ENCODE peak calls at places on chromosomes 11 and 22, in eight cellular contexts. A is CD8-positive, alpha-beta T cell; M is transverse colon; J is Panc1; F is cardiac muscle cell; X is PC-9; R is body of pancreas; H is kidney epithelial cell. I is an unnamed sample. For H3K36me3, the result is how much of the 10 kb centered on the place peaks cover.

GRCh38 chr11:121650520-121651266 is 197.9 kb upstream of the SORL1-AS1 start:
- DNase-seq in H (no peak), A (no peak), R (no peak), M (no peak), J (no peak), X (no peak), F (no peak), I (no peak)

GRCh38 chr11:88103337-88104206 is 71.7 kb downstream of the RAB38 start:
- DNase-seq in J (peak), A (no peak), F (peak), M (peak), H (no peak), X (peak), R (peak), I (peak)

GRCh38 chr11:64352099-64353005 is 6.6 kb upstream of the RPS6KA4 start:
- DNase-seq in J (no peak), H (no peak), M (no peak), R (no peak), A (no peak), F (no peak), X (no peak), I (no peak)

GRCh38 chr11:45512749-45513148 is 152.7 kb downstream of the CHST1 start:
- DNase-seq in H (no peak), X (no peak), A (no peak), J (no peak), R (no peak), M (no peak), F (no peak), I (no peak)

GRCh38 chr11:77253690-77254089 is 47.8 kb downstream of the GDPD4 start:
- DNase-seq in H (no peak), M (no peak), R (no peak), A (no peak), F (no peak), X (no peak), J (no peak), I (no peak)

GRCh38 chr11:89175796-89176195 is 1.9 kb upstream of the TYR start:
- DNase-seq in H (no peak), X (no peak), M (no peak), J (no peak), R (no peak), A (no peak), F (peak), I (no peak)

GRCh38 chr11:83292709-83293435 is 6.7 kb upstream of the CCDC90B start:
- DNase-seq in A (no peak), F (peak), M (no peak), J (peak), X (peak), H (peak), R (peak), I (peak)

GRCh38 chr11:19766206-19766605 is 53.6 kb downstream of the NAV2 start:
- DNase-seq in A (no peak), R (no peak), J (no peak), M (no peak), H (no peak), X (no peak), F (no peak), I (no peak)

GRCh38 chr11:45659818-45660160 is 5.6 kb downstream of the CHST1 start:
- DNase-seq in M (no peak), R (no peak), H (no peak), X (no peak), J (no peak), F (no peak), A (no peak), I (no peak)

GRCh38 chr22:22682807-22683667 is 38.6 kb downstream of the GGTLC2 start:
- DNase-seq in F (no peak), X (no peak), M (no peak), R (no peak), A (no peak), H (no peak), J (no peak), I (no peak)

GRCh38 chr22:32796865-32797573 is 4.5 kb upstream of the TIMP3 start:
- DNase-seq in X (peak), M (peak), R (peak), F (peak), A (peak), H (no peak), J (peak), I (peak)

GRCh38 chr11:76237914-76238313 is 31.6 kb upstream of the WNT11 start:
- DNase-seq in R (no peak), M (no peak), H (no peak), F (no peak), J (no peak), A (no peak), X (no peak), I (no peak)

GRCh38 chr22:21937821-21938070 is 14.9 kb downstream of the PPM1F start:
- DNase-seq in A (no peak), X (no peak), R (no peak), H (no peak), M (no peak), F (no peak), J (no peak), I (peak)

GRCh38 chr22:42281706-42282251 is 11.3 kb upstream of the TCF20 start:
- DNase-seq in A (no peak), F (no peak), X (no peak), H (no peak), J (no peak), M (no peak), R (no peak), I (no peak)

GRCh38 chr11:23280088-23280487 is 419.8 kb upstream of the CCDC179 start:
- DNase-seq in R (no peak), J (no peak), F (peak), H (no peak), X (no peak), A (no peak), M (no peak), I (no peak)

GRCh38 chr22:26837784-26838520 is 180.6 kb downstream of the MIAT start:
- DNase-seq in R (no peak), H (no peak), J (no peak), M (no peak), A (no peak), X (no peak), F (no peak), I (no peak)

GRCh38 chr11:111978028-111978771 is 41.1 kb downstream of the DIXDC1 start:
- DNase-seq in H (no peak), X (no peak), J (no peak), M (peak), R (no peak), A (no peak), F (peak), I (peak)

GRCh38 chr11:75589933-75590332 is 27.9 kb downstream of the SERPINH1 start:
- DNase-seq in J (no peak), A (no peak), X (no peak), F (no peak), R (no peak), H (no peak), M (no peak), I (no peak)

GRCh38 chr22:27846248-27846760 is 44.7 kb upstream of the MN1 start:
- DNase-seq in F (no peak), J (no peak), H (no peak), X (no peak), A (no peak), R (no peak), M (no peak), I (no peak)

GRCh38 chr22:32444068-32444467 is 20.2 kb downstream of the BPIFC start:
- DNase-seq in R (no peak), J (no peak), F (peak), H (no peak), M (peak), A (no peak), X (peak), I (peak)

GRCh38 chr22:49967333-49968241 is 7.0 kb downstream of the PIM3 start:
- DNase-seq in F (peak), M (peak), R (peak), J (no peak), H (no peak), A (no peak), X (no peak), I (no peak)

GRCh38 chr11:92596596-92597317 is 372.1 kb downstream of the FAT3 start:
- DNase-seq in M (no peak), H (peak), X (no peak), A (no peak), J (no peak), F (no peak), R (no peak), I (peak)

GRCh38 chr11:17744151-17744940 is 9.8 kb downstream of the KCNC1 start:
- DNase-seq in F (peak), H (no peak), M (no peak), X (no peak), A (no peak), R (no peak), J (no peak), I (no peak)

GRCh38 chr11:2421996-2422395 is 21.4 kb downstream of the TSSC4 start:
- DNase-seq in A (no peak), J (no peak), M (no peak), R (no peak), F (no peak), X (no peak), H (no peak), I (no peak)

GRCh38 chr22:29093980-29094379 is 21.1 kb downstream of the KREMEN1 start:
- DNase-seq in H (no peak), R (no peak), F (peak), J (no peak), X (no peak), M (no peak), A (no peak), I (no peak)

GRCh38 chr11:108873938-108874337 is 209.1 kb downstream of the DDX10 start:
- DNase-seq in H (no peak), M (no peak), J (no peak), X (no peak), F (no peak), A (no peak), R (no peak), I (no peak)

GRCh38 chr11:61972796-61973602 is 5.6 kb upstream of the FTH1 start:
- DNase-seq in A (no peak), X (peak), H (peak), F (no peak), J (no peak), R (no peak), M (no peak), I (peak)

GRCh38 chr11:72668645-72669347 is 5.4 kb downstream of the PDE2A start:
- DNase-seq in H (no peak), A (no peak), M (no peak), F (no peak), X (no peak), R (no peak), J (no peak), I (no peak)

GRCh38 chr22:46994265-46994664 is 231.8 kb downstream of the TBC1D22A start:
- DNase-seq in H (no peak), R (no peak), J (no peak), A (no peak), F (no peak), X (no peak), M (no peak), I (no peak)

GRCh38 chr22:46308283-46308988 is 11.8 kb downstream of the GTSE1 start:
- DNase-seq in M (no peak), X (no peak), R (no peak), F (no peak), A (no peak), J (no peak), H (no peak), I (no peak)

GRCh38 chr11:92473736-92474135 is 249.1 kb downstream of the FAT3 start:
- DNase-seq in H (no peak), J (no peak), F (peak), R (no peak), A (no peak), X (peak), M (no peak), I (peak)

DNA sequence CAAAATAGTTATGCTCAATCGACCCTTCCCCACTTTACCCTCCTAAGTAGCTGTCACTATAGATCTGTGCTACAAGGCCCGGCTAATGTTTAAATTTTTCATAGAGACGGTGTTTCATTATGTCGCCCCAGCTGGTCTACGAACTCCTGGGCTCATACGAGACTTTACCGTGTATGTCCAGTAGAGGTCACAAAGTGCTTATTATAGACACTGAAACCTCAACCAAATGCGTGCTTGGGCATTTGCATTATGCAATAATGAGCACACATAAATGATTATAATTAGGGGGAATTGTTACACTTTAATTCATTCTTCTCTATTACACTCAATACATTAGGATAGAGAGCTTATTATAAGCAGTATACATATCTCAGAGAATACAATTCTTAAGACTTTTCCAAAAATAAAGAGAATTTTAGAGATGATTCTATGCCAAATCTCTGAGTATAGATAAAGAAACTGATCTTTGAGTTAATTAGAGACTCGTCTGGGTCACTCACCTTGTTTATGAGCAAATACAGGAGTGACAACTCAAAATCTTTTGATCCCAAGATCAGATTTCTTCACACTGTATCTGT is 12.5 kb upstream of the MRPL16 start:
- DNase-seq in A (no peak), R (peak), F (peak), H (peak), J (peak), M (peak), X (peak), I (peak)
- TF ChIP-seq CTCF in A (peak), R (peak), F (peak), H (peak), J (peak), M (peak), X (peak), I (peak)

DNA sequence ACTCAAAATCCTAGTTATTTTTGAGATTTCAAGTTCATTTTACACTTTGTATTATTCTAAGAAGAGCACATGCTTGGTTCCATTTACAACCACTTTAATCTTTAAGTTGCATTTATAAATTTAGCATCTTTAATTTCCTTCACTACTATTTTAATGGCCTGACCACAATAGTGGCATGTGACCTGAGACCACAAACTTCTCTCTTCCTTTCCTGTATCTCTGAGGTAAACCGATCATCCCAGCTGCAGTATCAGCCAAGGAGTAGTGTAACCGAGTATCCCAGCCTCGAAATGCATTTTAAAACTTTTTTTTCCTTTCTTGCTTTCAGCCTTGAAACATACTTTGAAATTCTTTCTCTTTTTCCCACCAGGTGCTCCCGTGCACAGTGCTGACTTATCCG is 28.7 kb upstream of the CBX6 start:
- DNase-seq in X (no peak), F (no peak), A (no peak), H (no peak), J (no peak), R (no peak), M (no peak), I (no peak)
- H3K36me3 ChIP-seq in X (under half), F (under half), A (under half), H (under half), J (under half), R (under half), M (under half), I (under half)

GRCh38 chr11:67668191-67668551 is 6.3 kb downstream of the ALDH3B2 start:
- DNase-seq in M (no peak), J (no peak), H (no peak), A (no peak), F (no peak), R (no peak), X (no peak), I (no peak)
- H3K4me3 ChIP-seq in M (no peak), J (no peak), H (no peak), A (no peak), F (no peak), R (no peak), X (no peak), I (no peak)

DNA sequence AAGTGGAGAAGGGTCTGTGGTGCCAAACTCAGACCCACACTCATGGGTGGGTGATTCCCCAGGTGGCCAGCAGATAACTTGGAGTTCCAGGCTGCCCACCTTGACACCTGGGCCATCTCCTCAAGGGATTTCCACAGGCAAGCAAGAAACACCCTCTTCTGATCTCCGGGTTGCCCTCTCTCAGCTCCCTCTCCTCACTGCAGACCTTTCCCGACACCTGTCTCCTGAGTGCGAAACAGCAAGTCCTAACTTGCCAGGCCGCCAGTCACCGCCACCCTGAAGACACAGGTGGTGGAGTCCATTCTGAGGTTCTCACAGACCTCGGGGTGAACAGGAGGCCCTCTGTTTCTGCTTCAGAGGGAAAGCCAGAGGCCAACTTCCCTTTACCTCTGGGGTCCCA is 16.6 kb downstream of the GALNT18 start:
- DNase-seq in M (no peak), J (no peak), A (no peak), X (no peak), H (no peak), F (no peak), R (no peak), I (peak)
- TF ChIP-seq CTCF in M (no peak), J (no peak), A (no peak), X (no peak), H (no peak), F (no peak), R (no peak), I (no peak)

GRCh38 chr11:102383839-102384238 is 36.8 kb downstream of the BIRC2 start:
- DNase-seq in R (no peak), H (no peak), A (no peak), J (no peak), X (no peak), M (no peak), F (peak), I (no peak)
- H3K36me3 ChIP-seq in R (under half), H (under half), A (under half), J (half or more), X (under half), M (under half), F (under half), I (under half)

DNA sequence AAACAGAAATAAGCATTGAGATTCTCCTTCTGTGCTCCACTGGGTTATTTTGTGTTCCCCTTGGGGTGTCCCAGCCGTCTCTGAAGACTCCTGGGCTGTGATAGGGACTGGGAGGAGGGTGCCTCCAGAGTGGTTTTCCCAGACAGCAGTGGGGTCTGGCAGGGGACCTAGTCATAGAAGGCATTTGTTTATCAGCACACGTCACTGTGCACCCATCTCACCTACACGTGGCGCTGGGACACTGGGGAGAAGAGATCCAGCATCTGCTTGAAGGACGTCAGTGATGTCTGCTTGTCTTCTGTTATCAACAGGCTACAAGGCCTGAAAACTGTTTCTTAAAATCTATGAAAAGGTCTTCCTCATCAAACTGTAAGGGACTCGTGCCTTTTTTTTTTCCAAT is 34.2 kb upstream of the PICK1 start:
- DNase-seq in A (no peak), H (no peak), X (no peak), J (no peak), M (no peak), F (no peak), R (no peak), I (no peak)
- H3K4me3 ChIP-seq in A (no peak), H (no peak), X (no peak), J (no peak), M (no peak), F (no peak), R (no peak), I (no peak)